ENCODE peak calls at places on chromosomes 12 and 14, in four cellular contexts. A is H1, J is A549, O is endothelial cell of umbilical vein. E is an unnamed sample.

GRCh38 chr12:131979606-131980005 is 29.9 kb downstream of the EP400 start:
- DNase-seq in A (no peak), J (no peak), O (no peak), E (no peak)

GRCh38 chr12:93243689-93244513 is 133.8 kb upstream of the NUDT4 start:
- DNase-seq in J (peak; percentile 42), O (peak; percentile 24), A (no peak), E (peak; percentile 97)

GRCh38 chr12:50121636-50122035 is 9.6 kb downstream of the COX14 start:
- DNase-seq in O (no peak), A (no peak), J (no peak), E (no peak)

GRCh38 chr12:2110841-2111566 is 58.2 kb downstream of the CACNA1C start:
- DNase-seq in O (no peak), J (no peak), A (no peak), E (no peak)

GRCh38 chr12:5390174-5390799 is 41.6 kb upstream of the NTF3 start:
- DNase-seq in O (no peak), A (no peak), J (no peak), E (no peak)

GRCh38 chr12:31732926-31733548 is 4.2 kb upstream of the AMN1 start:
- DNase-seq in A (no peak), O (peak; percentile 91), J (peak; percentile 96), E (peak; percentile 52)

GRCh38 chr14:102774391-102775153 is 2.7 kb upstream of the TRAF3 start:
- DNase-seq in O (peak; percentile 69), A (peak; percentile 49), J (peak; percentile 81), E (peak; percentile 76)

GRCh38 chr14:101625336-101626097 is 64.2 kb downstream of the DIO3 start:
- DNase-seq in J (no peak), O (no peak), A (no peak), E (no peak)

GRCh38 chr14:95573313-95573712 is 38.5 kb downstream of the GLRX5 start:
- DNase-seq in A (no peak), J (no peak), O (no peak), E (no peak)

GRCh38 chr12:65464930-65465329 is 186.4 kb downstream of the MSRB3 start:
- DNase-seq in J (no peak), A (no peak), O (peak; percentile 18), E (no peak)

GRCh38 chr12:30913323-30913722 is 13.2 kb upstream of the TSPAN11 start:
- DNase-seq in O (no peak), J (no peak), A (no peak), E (peak; percentile 31)

GRCh38 chr12:93300611-93301021 is 77.1 kb upstream of the NUDT4 start:
- DNase-seq in O (no peak), A (no peak), J (no peak), E (no peak)

GRCh38 chr12:89225401-89225800 is 126.9 kb downstream of the DUSP6 start:
- DNase-seq in O (peak; percentile 50), J (peak; percentile 9), A (no peak), E (peak; percentile 57)

GRCh38 chr12:98896938-98897337 is 251.8 kb downstream of the APAF1 start:
- DNase-seq in O (no peak), A (no peak), J (no peak), E (peak; percentile 40)

GRCh38 chr14:58078068-58078467 is 73.9 kb downstream of the ARMH4 start:
- DNase-seq in O (no peak), A (no peak), J (no peak), E (no peak)

GRCh38 chr14:70718383-70719123 is 76.8 kb downstream of the TTC9 start:
- DNase-seq in A (no peak), J (peak; percentile 67), O (no peak), E (no peak)

GRCh38 chr12:100612557-100612956 is 39.1 kb downstream of the GAS2L3 start:
- DNase-seq in O (no peak), A (no peak), J (no peak), E (no peak)

GRCh38 chr12:26791328-26791791 is 41.6 kb downstream of the ITPR2 start:
- DNase-seq in J (no peak), A (no peak), O (no peak), E (peak; percentile 77)

GRCh38 chr14:64865992-64866391 is 13.7 kb downstream of the SPTB start:
- DNase-seq in A (no peak), O (no peak), J (no peak), E (no peak)
- TF ChIP-seq MAX in A (no peak), O (no peak), J (no peak), E (no peak)

DNA sequence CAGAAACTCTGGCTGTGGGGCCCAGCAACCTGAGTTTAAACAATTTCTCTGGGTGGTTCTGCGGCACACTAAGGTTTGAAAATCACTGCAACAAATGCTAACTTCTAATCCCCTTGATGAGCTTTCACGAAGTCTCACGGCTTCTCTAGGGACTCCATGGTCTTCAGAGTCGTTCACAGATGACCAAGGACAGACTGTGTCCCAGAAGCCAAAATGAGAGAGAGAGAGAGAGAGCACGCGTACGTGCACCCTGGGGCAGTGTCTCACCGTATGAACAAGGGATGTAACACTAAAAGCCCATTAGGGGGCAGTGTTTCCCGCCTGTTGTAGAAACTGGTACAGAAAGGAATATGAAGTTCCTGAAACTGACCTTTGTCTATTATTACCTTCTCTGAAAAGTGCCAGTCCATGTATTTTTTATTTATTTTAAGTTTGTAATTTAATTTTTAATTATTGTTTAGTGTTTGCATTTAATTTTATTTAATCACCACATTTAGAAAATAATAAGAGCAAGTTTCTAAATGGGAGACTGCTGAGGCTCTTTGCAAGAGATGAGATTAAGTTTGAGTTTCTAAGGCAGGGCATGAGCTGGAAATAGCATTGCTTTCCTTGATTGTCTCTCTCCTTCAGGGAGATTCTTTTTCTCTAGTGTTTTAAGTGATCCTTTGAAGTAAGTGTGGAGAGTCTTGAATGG is 3.4 kb downstream of the APOLD1 start:
- DNase-seq in A (no peak), J (peak; percentile 89), O (peak; percentile 76), E (peak; percentile 86)
- TF ChIP-seq POLR2A in A (no peak), J (no peak), O (no peak), E (no peak)

GRCh38 chr14:23187925-23188324 is 4.5 kb upstream of the SLC7A8 start:
- DNase-seq in O (no peak), J (no peak), A (no peak), E (no peak)

GRCh38 chr14:23195552-23196101 is 12.2 kb upstream of the SLC7A8 start:
- DNase-seq in A (no peak), J (no peak), O (no peak), E (no peak)

DNA sequence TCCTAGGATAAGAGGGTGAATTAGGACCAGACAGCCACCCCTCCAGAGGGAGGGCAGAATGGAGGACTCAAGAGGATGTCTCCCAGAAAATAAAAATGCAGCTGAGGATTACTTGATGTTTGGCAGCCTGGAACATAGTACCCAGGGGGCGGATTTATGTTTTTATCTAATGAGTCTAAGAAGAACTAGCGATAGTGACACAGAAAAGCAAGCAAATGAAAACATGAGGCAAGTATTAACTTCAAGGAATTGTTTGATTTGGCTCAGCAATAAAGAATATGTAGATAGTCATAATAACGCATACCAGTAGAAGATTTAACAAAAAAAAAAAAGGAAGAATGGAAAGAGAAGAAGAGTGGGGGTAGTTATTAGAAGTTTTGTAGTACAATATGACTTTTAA is 10.0 kb upstream of the SLC7A8 start:
- DNase-seq in O (no peak), A (no peak), J (no peak), E (no peak)
- TF ChIP-seq MAX in O (no peak), A (no peak), J (no peak), E (no peak)

GRCh38 chr12:56129210-56129691 is 1.2 kb downstream of the ESYT1 start:
- DNase-seq in O (peak; percentile 51), A (no peak), J (peak; percentile 47), E (peak; percentile 98)
- TF ChIP-seq POLR2A in O (peak; percentile 32), A (peak; percentile 48), J (no peak), E (peak; percentile 82)

DNA sequence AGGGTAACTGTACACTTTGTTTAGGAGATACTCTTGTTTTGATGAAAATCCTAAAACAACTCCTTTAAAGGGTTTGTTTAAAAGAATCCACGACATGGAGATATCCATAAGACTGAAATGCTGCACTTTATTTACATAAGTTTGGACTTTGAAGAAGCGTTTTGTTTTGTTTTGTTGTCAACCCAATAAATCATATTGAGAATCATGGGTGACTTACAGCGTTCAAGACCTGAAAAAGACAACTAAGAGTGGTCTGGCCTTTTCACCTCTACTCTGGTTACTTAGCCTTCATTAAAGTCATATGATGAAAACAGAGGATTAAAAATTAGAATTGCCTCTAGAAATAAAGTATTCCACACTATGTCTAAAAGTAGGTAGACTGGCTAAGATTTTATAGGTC is 234.8 kb downstream of the ADAMTS20 start:
- DNase-seq in A (no peak), O (no peak), J (no peak), E (no peak)
- TF ChIP-seq MAX in A (no peak), O (no peak), J (no peak), E (no peak)

E was measured in NB4.